ENCODE peak calls at places on chromosomes 5 and 9, in seven cellular contexts. One of them, this sample, is unnamed.

GRCh38 chr9:137085918-137086530 is 761 bp upstream of the MAN1B1 start:
- DNase-seq in T-helper 2 cell treated with Interferon-gamma antibody and Interleukin-4, amounts not matched to agents 5 μg/mL and 100 μg/mL, for 36 hours: peak; percentile 47
- DNase-seq in omental fat pad: no peak
- DNase-seq in left cardiac atrium: peak; percentile 68
- DNase-seq in posterior cingulate gyrus: no peak
- DNase-seq in endothelial cell: no peak
- DNase-seq in glutamatergic neuron: no peak
- DNase-seq in this sample: no peak

GRCh38 chr5:151093476-151093889 is 12.6 kb upstream of the TNIP1 start:
- DNase-seq in T-helper 2 cell treated with Interferon-gamma antibody and Interleukin-4, amounts not matched to agents 5 μg/mL and 100 μg/mL, for 36 hours: peak; percentile 22
- DNase-seq in omental fat pad: no peak
- DNase-seq in left cardiac atrium: no peak
- DNase-seq in posterior cingulate gyrus: no peak
- DNase-seq in endothelial cell: no peak
- DNase-seq in glutamatergic neuron: no peak
- DNase-seq in this sample: no peak

GRCh38 chr9:129576546-129577543 is 44.1 kb downstream of the C9orf50 start:
- DNase-seq in T-helper 2 cell treated with Interferon-gamma antibody and Interleukin-4, amounts not matched to agents 5 μg/mL and 100 μg/mL, for 36 hours: no peak
- DNase-seq in omental fat pad: no peak
- DNase-seq in left cardiac atrium: peak; percentile 70
- DNase-seq in posterior cingulate gyrus: no peak
- DNase-seq in endothelial cell: no peak
- DNase-seq in glutamatergic neuron: no peak
- DNase-seq in this sample: peak; percentile 51

GRCh38 chr5:77893225-77893860 is 117.2 kb upstream of the TBCA start:
- DNase-seq in T-helper 2 cell treated with Interferon-gamma antibody and Interleukin-4, amounts not matched to agents 5 μg/mL and 100 μg/mL, for 36 hours: no peak
- DNase-seq in omental fat pad: no peak
- DNase-seq in left cardiac atrium: peak; percentile 45
- DNase-seq in posterior cingulate gyrus: peak; percentile 37
- DNase-seq in endothelial cell: no peak
- DNase-seq in glutamatergic neuron: no peak
- DNase-seq in this sample: peak; percentile 27

GRCh38 chr5:93904917-93905316 is 163.5 kb upstream of the POU5F2 start:
- DNase-seq in T-helper 2 cell treated with Interferon-gamma antibody and Interleukin-4, amounts not matched to agents 5 μg/mL and 100 μg/mL, for 36 hours: no peak
- DNase-seq in omental fat pad: no peak
- DNase-seq in left cardiac atrium: no peak
- DNase-seq in posterior cingulate gyrus: no peak
- DNase-seq in endothelial cell: no peak
- DNase-seq in glutamatergic neuron: no peak
- DNase-seq in this sample: no peak

GRCh38 chr9:32502459-32502858 is 23.5 kb downstream of the RIGI start:
- DNase-seq in T-helper 2 cell treated with Interferon-gamma antibody and Interleukin-4, amounts not matched to agents 5 μg/mL and 100 μg/mL, for 36 hours: no peak
- DNase-seq in omental fat pad: no peak
- DNase-seq in left cardiac atrium: no peak
- DNase-seq in posterior cingulate gyrus: no peak
- DNase-seq in endothelial cell: no peak
- DNase-seq in glutamatergic neuron: no peak
- DNase-seq in this sample: no peak

GRCh38 chr5:4857761-4858160 is 282.4 kb upstream of the ADAMTS16 start:
- DNase-seq in T-helper 2 cell treated with Interferon-gamma antibody and Interleukin-4, amounts not matched to agents 5 μg/mL and 100 μg/mL, for 36 hours: no peak
- DNase-seq in omental fat pad: no peak
- DNase-seq in left cardiac atrium: no peak
- DNase-seq in posterior cingulate gyrus: no peak
- DNase-seq in endothelial cell: no peak
- DNase-seq in glutamatergic neuron: no peak
- DNase-seq in this sample: no peak

GRCh38 chr9:68507098-68507795 is 33.4 kb downstream of the TMEM252 start:
- DNase-seq in T-helper 2 cell treated with Interferon-gamma antibody and Interleukin-4, amounts not matched to agents 5 μg/mL and 100 μg/mL, for 36 hours: no peak
- DNase-seq in omental fat pad: no peak
- DNase-seq in left cardiac atrium: no peak
- DNase-seq in posterior cingulate gyrus: no peak
- DNase-seq in endothelial cell: no peak
- DNase-seq in glutamatergic neuron: no peak
- DNase-seq in this sample: no peak

GRCh38 chr9:131817627-131818026 is 77.8 kb upstream of the RAPGEF1 start:
- DNase-seq in T-helper 2 cell treated with Interferon-gamma antibody and Interleukin-4, amounts not matched to agents 5 μg/mL and 100 μg/mL, for 36 hours: no peak
- DNase-seq in omental fat pad: no peak
- DNase-seq in left cardiac atrium: no peak
- DNase-seq in posterior cingulate gyrus: no peak
- DNase-seq in endothelial cell: no peak
- DNase-seq in glutamatergic neuron: no peak
- DNase-seq in this sample: no peak

GRCh38 chr5:80399553-80400239 is 8.2 kb upstream of the ZFYVE16 start:
- DNase-seq in T-helper 2 cell treated with Interferon-gamma antibody and Interleukin-4, amounts not matched to agents 5 μg/mL and 100 μg/mL, for 36 hours: no peak
- DNase-seq in omental fat pad: no peak
- DNase-seq in left cardiac atrium: no peak
- DNase-seq in posterior cingulate gyrus: no peak
- DNase-seq in endothelial cell: no peak
- DNase-seq in glutamatergic neuron: no peak
- DNase-seq in this sample: no peak

GRCh38 chr5:14971864-14972263 is 100.3 kb upstream of the ANKH start:
- DNase-seq in T-helper 2 cell treated with Interferon-gamma antibody and Interleukin-4, amounts not matched to agents 5 μg/mL and 100 μg/mL, for 36 hours: no peak
- DNase-seq in omental fat pad: no peak
- DNase-seq in left cardiac atrium: no peak
- DNase-seq in posterior cingulate gyrus: no peak
- DNase-seq in endothelial cell: no peak
- DNase-seq in glutamatergic neuron: no peak
- DNase-seq in this sample: no peak

GRCh38 chr5:95709967-95710650 is 21.0 kb upstream of the RHOBTB3 start:
- DNase-seq in T-helper 2 cell treated with Interferon-gamma antibody and Interleukin-4, amounts not matched to agents 5 μg/mL and 100 μg/mL, for 36 hours: no peak
- DNase-seq in omental fat pad: no peak
- DNase-seq in left cardiac atrium: peak; percentile 62
- DNase-seq in posterior cingulate gyrus: no peak
- DNase-seq in endothelial cell: no peak
- DNase-seq in glutamatergic neuron: no peak
- DNase-seq in this sample: no peak

GRCh38 chr5:39399135-39400036 is 25.4 kb downstream of the DAB2 start:
- DNase-seq in T-helper 2 cell treated with Interferon-gamma antibody and Interleukin-4, amounts not matched to agents 5 μg/mL and 100 μg/mL, for 36 hours: no peak
- DNase-seq in omental fat pad: no peak
- DNase-seq in left cardiac atrium: no peak
- DNase-seq in posterior cingulate gyrus: no peak
- DNase-seq in endothelial cell: no peak
- DNase-seq in glutamatergic neuron: no peak
- DNase-seq in this sample: no peak

GRCh38 chr5:172674155-172674554 is 33.1 kb downstream of the NEURL1B start:
- DNase-seq in T-helper 2 cell treated with Interferon-gamma antibody and Interleukin-4, amounts not matched to agents 5 μg/mL and 100 μg/mL, for 36 hours: no peak
- DNase-seq in omental fat pad: no peak
- DNase-seq in left cardiac atrium: no peak
- DNase-seq in posterior cingulate gyrus: no peak
- DNase-seq in endothelial cell: no peak
- DNase-seq in glutamatergic neuron: no peak
- DNase-seq in this sample: no peak

GRCh38 chr9:131585375-131585774 is 40.1 kb downstream of the PRRT1B start:
- DNase-seq in T-helper 2 cell treated with Interferon-gamma antibody and Interleukin-4, amounts not matched to agents 5 μg/mL and 100 μg/mL, for 36 hours: peak; percentile 53
- DNase-seq in omental fat pad: no peak
- DNase-seq in left cardiac atrium: no peak
- DNase-seq in posterior cingulate gyrus: no peak
- DNase-seq in endothelial cell: no peak
- DNase-seq in glutamatergic neuron: no peak
- DNase-seq in this sample: no peak

GRCh38 chr5:156677963-156678362 is 172.1 kb upstream of the PPP1R2B start:
- DNase-seq in T-helper 2 cell treated with Interferon-gamma antibody and Interleukin-4, amounts not matched to agents 5 μg/mL and 100 μg/mL, for 36 hours: no peak
- DNase-seq in omental fat pad: no peak
- DNase-seq in left cardiac atrium: no peak
- DNase-seq in posterior cingulate gyrus: no peak
- DNase-seq in endothelial cell: no peak
- DNase-seq in glutamatergic neuron: no peak
- DNase-seq in this sample: no peak

GRCh38 chr9:135075234-135076142 is 12.0 kb upstream of the OLFM1 start:
- DNase-seq in T-helper 2 cell treated with Interferon-gamma antibody and Interleukin-4, amounts not matched to agents 5 μg/mL and 100 μg/mL, for 36 hours: no peak
- DNase-seq in omental fat pad: no peak
- DNase-seq in left cardiac atrium: peak; percentile 74
- DNase-seq in posterior cingulate gyrus: peak; percentile 46
- DNase-seq in endothelial cell: peak; percentile 48
- DNase-seq in glutamatergic neuron: peak; percentile 78
- DNase-seq in this sample: peak; percentile 87

GRCh38 chr5:161230222-161230621 is 316.3 kb downstream of the GABRB2 start:
- DNase-seq in T-helper 2 cell treated with Interferon-gamma antibody and Interleukin-4, amounts not matched to agents 5 μg/mL and 100 μg/mL, for 36 hours: no peak
- DNase-seq in omental fat pad: no peak
- DNase-seq in left cardiac atrium: no peak
- DNase-seq in posterior cingulate gyrus: no peak
- DNase-seq in endothelial cell: no peak
- DNase-seq in glutamatergic neuron: no peak
- DNase-seq in this sample: no peak

GRCh38 chr5:108345541-108346171 is 36.2 kb downstream of the FBXL17 start:
- DNase-seq in T-helper 2 cell treated with Interferon-gamma antibody and Interleukin-4, amounts not matched to agents 5 μg/mL and 100 μg/mL, for 36 hours: no peak
- DNase-seq in omental fat pad: no peak
- DNase-seq in left cardiac atrium: no peak
- DNase-seq in posterior cingulate gyrus: no peak
- DNase-seq in endothelial cell: no peak
- DNase-seq in glutamatergic neuron: no peak
- DNase-seq in this sample: no peak

GRCh38 chr9:10005206-10005605 is 607.6 kb downstream of the PTPRD start:
- DNase-seq in T-helper 2 cell treated with Interferon-gamma antibody and Interleukin-4, amounts not matched to agents 5 μg/mL and 100 μg/mL, for 36 hours: no peak
- DNase-seq in omental fat pad: no peak
- DNase-seq in left cardiac atrium: no peak
- DNase-seq in posterior cingulate gyrus: no peak
- DNase-seq in endothelial cell: no peak
- DNase-seq in glutamatergic neuron: no peak
- DNase-seq in this sample: no peak

GRCh38 chr5:7261049-7261448 is 134.9 kb upstream of the ADCY2 start:
- DNase-seq in T-helper 2 cell treated with Interferon-gamma antibody and Interleukin-4, amounts not matched to agents 5 μg/mL and 100 μg/mL, for 36 hours: no peak
- DNase-seq in omental fat pad: no peak
- DNase-seq in left cardiac atrium: no peak
- DNase-seq in posterior cingulate gyrus: no peak
- DNase-seq in endothelial cell: peak; percentile 48
- DNase-seq in glutamatergic neuron: peak; percentile 23
- DNase-seq in this sample: peak; percentile 80